ENCODE peak calls at places on chromosomes 11 and 22, in eight cellular contexts. C is cardiac fibroblast; U is NCI-H2081; T is activated CD4-positive, alpha-beta T cell treated with anti-CD3 and anti-CD28 coated beads for 36 hours; P is fibroblast of the conjunctiva; Q is midbrain; H is left cardiac atrium; E is NCI-H1105 treated with DMSO at 0.1 percent for 48 hours. Z is an unnamed sample.

GRCh38 chr11:123580557-123581275 is 73.7 kb downstream of the SCN3B start:
- DNase-seq in P (no peak), E (peak), U (peak), Q (peak), H (peak), C (peak), T (peak), Z (peak)

GRCh38 chr11:108498046-108498815 is at the start of gene POGLUT3:
- DNase-seq in U (peak), P (peak), H (peak), Q (peak), E (peak), C (peak), T (peak), Z (peak)

GRCh38 chr22:30861131-30861530 is 107.4 kb downstream of the MORC2 start:
- DNase-seq in T (no peak), Q (no peak), U (no peak), P (no peak), E (no peak), H (no peak), C (no peak), Z (no peak)

GRCh38 chr11:20013346-20014066 is 146.8 kb downstream of the DBX1 start:
- DNase-seq in Q (no peak), H (no peak), U (peak), E (peak), C (peak), P (no peak), T (no peak), Z (no peak)

GRCh38 chr22:49398115-49398514 is 429.6 kb downstream of the BRD1 start:
- DNase-seq in E (no peak), U (no peak), C (no peak), P (no peak), T (no peak), Q (no peak), H (no peak), Z (no peak)

GRCh38 chr22:49480340-49480739 is 347.3 kb downstream of the BRD1 start:
- DNase-seq in Q (no peak), P (no peak), T (no peak), C (no peak), H (no peak), U (no peak), E (no peak), Z (no peak)

GRCh38 chr11:115453158-115453557 is 51.1 kb downstream of the CADM1 start:
- DNase-seq in C (no peak), U (no peak), T (no peak), H (no peak), P (no peak), Q (no peak), E (no peak), Z (no peak)

GRCh38 chr22:43827926-43828710 is 16.0 kb upstream of the EFCAB6 start:
- DNase-seq in U (no peak), C (no peak), E (no peak), Q (no peak), T (no peak), P (no peak), H (no peak), Z (no peak)

GRCh38 chr11:9203715-9204311 is 61.3 kb downstream of the DENND5A start:
- DNase-seq in Q (peak), C (no peak), H (no peak), T (no peak), P (no peak), E (no peak), U (no peak), Z (peak)

GRCh38 chr22:39013923-39014722 is at the start of gene APOBEC3C:
- DNase-seq in E (no peak), P (peak), C (peak), Q (peak), T (peak), U (no peak), H (peak), Z (peak)

GRCh38 chr11:1303973-1304372 is 5.5 kb downstream of the TOLLIP start:
- DNase-seq in H (peak), E (no peak), U (no peak), P (no peak), T (no peak), C (peak), Q (no peak), Z (no peak)

GRCh38 chr11:46121724-46122477 is 647 bp upstream of the PHF21A start:
- DNase-seq in T (peak), E (peak), U (peak), Q (peak), P (peak), H (peak), C (peak), Z (peak)

GRCh38 chr11:12827929-12828812 is 153.9 kb downstream of the TEAD1 start:
- DNase-seq in E (peak), P (peak), U (peak), Q (peak), H (peak), C (peak), T (no peak), Z (peak)

GRCh38 chr11:36459046-36459445 is 51.0 kb downstream of the TRAF6 start:
- DNase-seq in H (no peak), E (no peak), P (no peak), T (no peak), C (no peak), U (no peak), Q (no peak), Z (no peak)

GRCh38 chr22:36463783-36464184 is 17.7 kb downstream of the TXN2 start:
- DNase-seq in C (no peak), P (no peak), H (peak), T (no peak), Q (no peak), E (no peak), U (no peak), Z (no peak)

GRCh38 chr11:99822846-99823565 is 802.3 kb downstream of the CNTN5 start:
- DNase-seq in E (no peak), U (peak), P (no peak), H (no peak), T (no peak), C (no peak), Q (no peak), Z (no peak)

GRCh38 chr22:38214248-38215056 is 12.7 kb downstream of the MAFF start:
- DNase-seq in E (no peak), P (peak), U (peak), T (peak), H (peak), Q (peak), C (peak), Z (no peak)

GRCh38 chr11:84524422-84525051 is 1102.6 kb downstream of the DLG2 start:
- DNase-seq in E (peak), H (no peak), Q (peak), C (peak), P (peak), T (no peak), U (peak), Z (no peak)

GRCh38 chr22:38777087-38777671 is 16.8 kb downstream of the DNAL4 start:
- DNase-seq in H (no peak), Q (no peak), E (no peak), P (no peak), C (no peak), T (no peak), U (no peak), Z (no peak)

GRCh38 chr11:12198261-12198925 is 88.0 kb downstream of the MICAL2 start:
- DNase-seq in E (no peak), C (no peak), P (no peak), U (peak), H (no peak), Q (no peak), T (peak), Z (no peak)

GRCh38 chr22:47836957-47837356 is 1074.5 kb downstream of the TBC1D22A start:
- DNase-seq in Q (no peak), C (no peak), U (no peak), H (no peak), P (no peak), E (no peak), T (no peak), Z (no peak)

GRCh38 chr11:77148963-77149715 is 21.1 kb downstream of the MYO7A start:
- DNase-seq in P (no peak), E (no peak), U (no peak), C (no peak), T (no peak), H (no peak), Q (no peak), Z (no peak)

GRCh38 chr11:36376888-36377758 is 81.0 kb downstream of the PRR5L start:
- DNase-seq in P (no peak), C (peak), E (peak), U (peak), H (peak), T (peak), Q (peak), Z (peak)

GRCh38 chr22:36958366-36958765 is 44.9 kb downstream of the CSF2RB start:
- DNase-seq in P (no peak), Q (no peak), U (no peak), T (no peak), H (no peak), E (no peak), C (no peak), Z (no peak)

GRCh38 chr22:46866591-46866990 is 104.1 kb downstream of the TBC1D22A start:
- DNase-seq in U (no peak), T (no peak), Q (no peak), E (no peak), H (no peak), P (peak), C (peak), Z (no peak)

GRCh38 chr11:117934526-117935307 is 5.5 kb upstream of the TMPRSS13 start:
- DNase-seq in Q (no peak), E (no peak), U (no peak), C (no peak), T (no peak), H (no peak), P (no peak), Z (no peak)

GRCh38 chr11:87840786-87841185 is 334.5 kb downstream of the RAB38 start:
- DNase-seq in P (no peak), E (no peak), H (no peak), C (no peak), T (no peak), U (no peak), Q (no peak), Z (no peak)

GRCh38 chr22:46936378-46936916 is 174.0 kb downstream of the TBC1D22A start:
- DNase-seq in U (peak), H (no peak), E (peak), T (no peak), P (no peak), Q (no peak), C (no peak), Z (no peak)

GRCh38 chr11:86629070-86629706 is 43.2 kb downstream of the ME3 start:
- DNase-seq in C (peak), Q (no peak), U (no peak), T (no peak), H (no peak), E (no peak), P (no peak), Z (no peak)

GRCh38 chr22:35914665-35915476 is 113.8 kb downstream of the RBFOX2 start:
- DNase-seq in H (peak), E (peak), C (peak), Q (peak), U (peak), T (no peak), P (peak), Z (peak)

GRCh38 chr11:65095974-65096806 is at the start of gene VPS51:
- DNase-seq in P (peak), Q (peak), E (peak), U (peak), T (peak), C (peak), H (peak), Z (peak)